ENCODE peak calls at places on chromosomes 1 and 21, in six cellular contexts. One of them, this sample, is unnamed.

GRCh38 chr21:38306833-38307232 is 50.0 kb downstream of the KCNJ15 start:
- DNase-seq in MCF 10A: peak
- DNase-seq in CD8-positive, alpha-beta memory T cell: no peak
- DNase-seq in heart left ventricle: no peak
- DNase-seq in LoVo: no peak
- DNase-seq in GM23248: peak
- DNase-seq in this sample: no peak

GRCh38 chr21:46051379-46051770 is 46.5 kb upstream of the COL6A2 start:
- DNase-seq in CD8-positive, alpha-beta memory T cell: no peak
- DNase-seq in GM23248: no peak
- DNase-seq in MCF 10A: no peak
- DNase-seq in LoVo: no peak
- DNase-seq in heart left ventricle: no peak
- DNase-seq in this sample: no peak

GRCh38 chr1:234230414-234230862 is 142.8 kb upstream of the COA6 start:
- DNase-seq in LoVo: no peak
- DNase-seq in GM23248: no peak
- DNase-seq in MCF 10A: no peak
- DNase-seq in heart left ventricle: no peak
- DNase-seq in CD8-positive, alpha-beta memory T cell: no peak
- DNase-seq in this sample: no peak

GRCh38 chr1:77889240-77889637 is 815 bp downstream of the NEXN start:
- DNase-seq in GM23248: peak
- DNase-seq in MCF 10A: peak
- DNase-seq in LoVo: no peak
- DNase-seq in CD8-positive, alpha-beta memory T cell: no peak
- DNase-seq in heart left ventricle: no peak
- DNase-seq in this sample: no peak

GRCh38 chr1:153805042-153805745 is 30.0 kb downstream of the SLC27A3 start:
- DNase-seq in heart left ventricle: peak
- DNase-seq in LoVo: peak
- DNase-seq in MCF 10A: peak
- DNase-seq in GM23248: peak
- DNase-seq in CD8-positive, alpha-beta memory T cell: peak
- DNase-seq in this sample: peak

GRCh38 chr1:2644591-2645101 is 11.8 kb upstream of the MMEL1 start:
- DNase-seq in MCF 10A: no peak
- DNase-seq in CD8-positive, alpha-beta memory T cell: peak
- DNase-seq in LoVo: no peak
- DNase-seq in GM23248: no peak
- DNase-seq in heart left ventricle: no peak
- DNase-seq in this sample: no peak

GRCh38 chr1:12143631-12144155 is 23.1 kb upstream of the TNFRSF1B start:
- DNase-seq in LoVo: peak
- DNase-seq in CD8-positive, alpha-beta memory T cell: no peak
- DNase-seq in heart left ventricle: peak
- DNase-seq in MCF 10A: peak
- DNase-seq in GM23248: peak
- DNase-seq in this sample: no peak

GRCh38 chr1:75855010-75855409 is 58.3 kb downstream of the MSH4 start:
- DNase-seq in LoVo: peak
- DNase-seq in GM23248: peak
- DNase-seq in MCF 10A: peak
- DNase-seq in heart left ventricle: no peak
- DNase-seq in CD8-positive, alpha-beta memory T cell: no peak
- DNase-seq in this sample: no peak

GRCh38 chr21:45998871-45999580 is 17.5 kb downstream of the COL6A1 start:
- DNase-seq in heart left ventricle: no peak
- DNase-seq in LoVo: no peak
- DNase-seq in CD8-positive, alpha-beta memory T cell: peak
- DNase-seq in GM23248: no peak
- DNase-seq in MCF 10A: no peak
- DNase-seq in this sample: no peak

GRCh38 chr1:194476872-194477271 is 1290.5 kb upstream of the B3GALT2 start:
- DNase-seq in GM23248: no peak
- DNase-seq in heart left ventricle: no peak
- DNase-seq in LoVo: no peak
- DNase-seq in MCF 10A: no peak
- DNase-seq in CD8-positive, alpha-beta memory T cell: no peak
- DNase-seq in this sample: no peak

GRCh38 chr21:28521932-28522826 is 470.5 kb downstream of the LTN1 start:
- DNase-seq in CD8-positive, alpha-beta memory T cell: no peak
- DNase-seq in heart left ventricle: no peak
- DNase-seq in GM23248: peak
- DNase-seq in MCF 10A: peak
- DNase-seq in LoVo: no peak
- DNase-seq in this sample: no peak

GRCh38 chr1:97186381-97186780 is 464.8 kb downstream of the PTBP2 start:
- DNase-seq in GM23248: peak
- DNase-seq in LoVo: no peak
- DNase-seq in heart left ventricle: no peak
- DNase-seq in CD8-positive, alpha-beta memory T cell: no peak
- DNase-seq in MCF 10A: peak
- DNase-seq in this sample: no peak

GRCh38 chr1:236181059-236181458 is 38.7 kb downstream of the GPR137B start:
- DNase-seq in GM23248: peak
- DNase-seq in CD8-positive, alpha-beta memory T cell: no peak
- DNase-seq in LoVo: no peak
- DNase-seq in heart left ventricle: no peak
- DNase-seq in MCF 10A: peak
- DNase-seq in this sample: no peak

GRCh38 chr1:112196731-112197130 is 199.3 kb upstream of the CTTNBP2NL start:
- DNase-seq in GM23248: peak
- DNase-seq in heart left ventricle: no peak
- DNase-seq in CD8-positive, alpha-beta memory T cell: no peak
- DNase-seq in MCF 10A: peak
- DNase-seq in LoVo: no peak
- DNase-seq in this sample: no peak

GRCh38 chr1:6580119-6580587 is 359 bp downstream of the ZBTB48 start:
- DNase-seq in GM23248: no peak
- DNase-seq in LoVo: no peak
- DNase-seq in CD8-positive, alpha-beta memory T cell: no peak
- DNase-seq in heart left ventricle: no peak
- DNase-seq in MCF 10A: no peak
- DNase-seq in this sample: no peak

This sample was measured in effector memory CD4-positive, alpha-beta T cell.